ENCODE peak calls at places on chromosomes 7 and 10, in eight cellular contexts. S is stomach, E is HCT116, P is endothelial cell of umbilical vein, M is SJSA1, K is endodermal cell, Q is HAP-1, C is mucosa of descending colon. W is an unnamed sample. For H3K36me3, the result is how much of the 10 kb centered on the place peaks cover.

GRCh38 chr10:116486774-116487448 is 58.8 kb upstream of the PNLIP start:
- DNase-seq in S (no peak), E (no peak), P (no peak), M (no peak), K (peak), Q (no peak), C (no peak), W (no peak)

GRCh38 chr10:74705361-74705980 is 120.9 kb upstream of the KAT6B start:
- DNase-seq in S (no peak), E (no peak), P (no peak), M (no peak), K (no peak), Q (no peak), C (no peak), W (no peak)

GRCh38 chr10:2928219-2928840 is 139.0 kb upstream of the PFKP start:
- DNase-seq in S (peak), E (peak), P (peak), M (peak), K (peak), Q (peak), C (peak), W (no peak)

GRCh38 chr7:155192961-155193640 is 104.6 kb upstream of the INSIG1 start:
- DNase-seq in S (no peak), E (no peak), P (no peak), M (no peak), K (no peak), Q (no peak), C (no peak), W (no peak)

GRCh38 chr7:159036916-159037605 is 107.6 kb downstream of the VIPR2 start:
- DNase-seq in S (no peak), E (no peak), P (no peak), M (no peak), K (peak), Q (no peak), C (no peak), W (peak)

GRCh38 chr7:83782628-83783027 is 133.7 kb upstream of the SEMA3E start:
- DNase-seq in S (no peak), E (no peak), P (no peak), M (no peak), K (no peak), Q (no peak), C (no peak), W (no peak)

GRCh38 chr7:43278088-43278644 is 165.7 kb downstream of the HECW1 start:
- DNase-seq in S (no peak), E (no peak), P (no peak), M (no peak), K (no peak), Q (no peak), C (no peak), W (no peak)

GRCh38 chr7:2193120-2193519 is 39.6 kb downstream of the MAD1L1 start:
- DNase-seq in S (peak), E (no peak), P (no peak), M (no peak), K (peak), Q (no peak), C (no peak), W (peak)

GRCh38 chr10:58588673-58589265 is 76.1 kb downstream of the BICC1 start:
- DNase-seq in S (no peak), E (no peak), P (no peak), M (no peak), K (peak), Q (no peak), C (peak), W (no peak)

GRCh38 chr7:96710544-96710943 is 898 bp upstream of the SEM1 start:
- DNase-seq in S (no peak), E (no peak), P (no peak), M (no peak), K (no peak), Q (no peak), C (no peak), W (no peak)

GRCh38 chr10:102775973-102776669 is 32.4 kb downstream of the WBP1L start:
- DNase-seq in S (peak), E (no peak), P (peak), M (peak), K (peak), Q (no peak), C (peak), W (peak)

GRCh38 chr7:100577507-100577906 is 3.8 kb upstream of the SAP25 start:
- DNase-seq in S (no peak), E (no peak), P (no peak), M (no peak), K (peak), Q (no peak), C (no peak), W (peak)

GRCh38 chr7:100578246-100579183 is 4.8 kb upstream of the SAP25 start:
- DNase-seq in S (no peak), E (no peak), P (no peak), M (no peak), K (peak), Q (no peak), C (no peak), W (peak)

GRCh38 chr7:100575746-100576383 is 2.2 kb upstream of the SAP25 start:
- DNase-seq in S (no peak), E (no peak), P (no peak), M (no peak), K (peak), Q (no peak), C (no peak), W (peak)

GRCh38 chr7:100576384-100576993 is 2.8 kb upstream of the SAP25 start:
- DNase-seq in S (no peak), E (no peak), P (no peak), M (no peak), K (peak), Q (no peak), C (no peak), W (no peak)

GRCh38 chr7:100577103-100577502 is 3.4 kb upstream of the SAP25 start:
- DNase-seq in S (no peak), E (no peak), P (no peak), M (no peak), K (peak), Q (no peak), C (no peak), W (peak)
- H3K36me3 ChIP-seq in S (half or more), E (under half), P (half or more), M (half or more), K (under half), Q (under half), C (under half), W (half or more)

GRCh38 chr10:13656337-13657183 is 69.8 kb downstream of the PRPF18 start:
- DNase-seq in S (no peak), E (no peak), P (no peak), M (no peak), K (no peak), Q (no peak), C (no peak), W (no peak)

GRCh38 chr10:13652860-13653259 is 66.1 kb downstream of the PRPF18 start:
- DNase-seq in S (no peak), E (no peak), P (no peak), M (no peak), K (no peak), Q (no peak), C (no peak), W (no peak)

GRCh38 chr10:13657184-13657680 is 70.5 kb downstream of the PRPF18 start:
- DNase-seq in S (no peak), E (no peak), P (no peak), M (no peak), K (no peak), Q (no peak), C (no peak), W (no peak)

GRCh38 chr10:13654118-13654830 is 67.5 kb downstream of the PRPF18 start:
- DNase-seq in S (no peak), E (no peak), P (no peak), M (no peak), K (no peak), Q (no peak), C (no peak), W (no peak)

GRCh38 chr10:13654846-13655245 is 68.1 kb downstream of the PRPF18 start:
- DNase-seq in S (no peak), E (no peak), P (no peak), M (no peak), K (no peak), Q (no peak), C (no peak), W (no peak)
- H3K36me3 ChIP-seq in S (half or more), E (under half), P (half or more), M (half or more), K (under half), Q (under half), C (under half), W (half or more)

GRCh38 chr7:151134743-151135524 is 32.6 kb downstream of the GBX1 start:
- DNase-seq in S (no peak), E (no peak), P (no peak), M (no peak), K (no peak), Q (no peak), C (no peak), W (peak)
- H3K36me3 ChIP-seq in S (half or more), E (under half), P (half or more), M (under half), K (under half), Q (under half), C (under half), W (half or more)

DNA sequence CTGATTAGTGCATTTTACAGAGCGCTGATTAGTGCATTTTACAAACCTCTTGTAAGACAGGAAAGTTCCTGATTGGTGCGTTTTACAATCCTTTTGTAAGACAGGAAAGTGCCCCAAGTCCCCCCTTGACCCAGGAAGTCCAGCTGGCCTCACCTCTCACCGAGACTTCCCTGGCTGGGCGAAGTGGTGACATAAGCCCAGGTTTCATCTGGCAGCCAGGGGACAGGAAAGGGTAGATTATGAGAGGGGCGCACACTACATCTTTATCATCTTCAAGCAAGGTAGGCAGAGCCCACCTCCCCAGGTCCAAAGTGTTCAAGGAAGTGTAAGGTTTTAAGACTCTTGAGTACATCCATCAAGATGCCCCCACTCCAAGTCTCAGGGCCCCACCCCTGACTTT is 5.5 kb upstream of the GDF10 start:
- DNase-seq in S (peak), E (no peak), P (no peak), M (no peak), K (no peak), Q (no peak), C (no peak), W (peak)
- H3K36me3 ChIP-seq in S (under half), E (under half), P (under half), M (under half), K (under half), Q (under half), C (under half), W (under half)